ENCODE peak calls at places on chromosomes 1 and 21, in six cellular contexts. One of them, this sample, is unnamed.
A peak's percentile ranks its signal among the peaks of the same experiment; 100 is the strongest.

GRCh38 chr1:94988356-94988755 is 61.4 kb upstream of the CNN3 start:
- DNase-seq in endothelial cell of umbilical vein: peak; percentile 32
- DNase-seq in K562: no peak
- DNase-seq in HepG2: no peak
- DNase-seq in A549: no peak
- DNase-seq in GM12878: no peak
- DNase-seq in this sample: no peak

GRCh38 chr21:39319814-39320332 is 6.4 kb upstream of the BRWD1 start:
- DNase-seq in endothelial cell of umbilical vein: no peak
- DNase-seq in K562: peak; percentile 54
- DNase-seq in HepG2: no peak
- DNase-seq in A549: peak; percentile 25
- DNase-seq in GM12878: no peak
- DNase-seq in this sample: no peak

GRCh38 chr1:61244114-61244513 is 161.8 kb downstream of the NFIA start:
- DNase-seq in endothelial cell of umbilical vein: peak; percentile 85
- DNase-seq in K562: no peak
- DNase-seq in HepG2: no peak
- DNase-seq in A549: no peak
- DNase-seq in GM12878: no peak
- DNase-seq in this sample: peak; percentile 35

GRCh38 chr1:216310776-216311175 is 112.5 kb downstream of the USH2A start:
- DNase-seq in endothelial cell of umbilical vein: no peak
- DNase-seq in K562: no peak
- DNase-seq in HepG2: no peak
- DNase-seq in A549: peak; percentile 26
- DNase-seq in GM12878: no peak
- DNase-seq in this sample: peak; percentile 49

GRCh38 chr21:46613391-46613790 is 8.5 kb upstream of the S100B start:
- DNase-seq in endothelial cell of umbilical vein: no peak
- DNase-seq in K562: no peak
- DNase-seq in HepG2: no peak
- DNase-seq in A549: no peak
- DNase-seq in GM12878: no peak
- DNase-seq in this sample: no peak

GRCh38 chr1:10599194-10599861 is 124.6 kb downstream of the PEX14 start:
- DNase-seq in endothelial cell of umbilical vein: no peak
- DNase-seq in K562: no peak
- DNase-seq in HepG2: peak; percentile 87
- DNase-seq in A549: peak; percentile 81
- DNase-seq in GM12878: no peak
- DNase-seq in this sample: no peak

GRCh38 chr1:24298606-24299005 is 20.6 kb upstream of the GRHL3 start:
- DNase-seq in endothelial cell of umbilical vein: no peak
- DNase-seq in K562: no peak
- DNase-seq in HepG2: no peak
- DNase-seq in A549: no peak
- DNase-seq in GM12878: no peak
- DNase-seq in this sample: no peak

GRCh38 chr1:14648931-14649860 is 50.7 kb downstream of the KAZN start:
- DNase-seq in endothelial cell of umbilical vein: no peak
- DNase-seq in K562: no peak
- DNase-seq in HepG2: no peak
- DNase-seq in A549: no peak
- DNase-seq in GM12878: no peak
- DNase-seq in this sample: no peak

GRCh38 chr1:180923024-180923841 is 10.5 kb downstream of the KIAA1614 start:
- DNase-seq in endothelial cell of umbilical vein: no peak
- DNase-seq in K562: no peak
- DNase-seq in HepG2: peak; percentile 45
- DNase-seq in A549: no peak
- DNase-seq in GM12878: peak; percentile 19
- DNase-seq in this sample: peak; percentile 66

GRCh38 chr1:224109981-224110380 is 3.9 kb upstream of the FBXO28 start:
- DNase-seq in endothelial cell of umbilical vein: no peak
- DNase-seq in K562: no peak
- DNase-seq in HepG2: no peak
- DNase-seq in A549: no peak
- DNase-seq in GM12878: no peak
- DNase-seq in this sample: no peak

GRCh38 chr1:224108991-224109390 is 4.9 kb upstream of the FBXO28 start:
- DNase-seq in endothelial cell of umbilical vein: no peak
- DNase-seq in K562: no peak
- DNase-seq in HepG2: no peak
- DNase-seq in A549: no peak
- DNase-seq in GM12878: no peak
- DNase-seq in this sample: no peak

GRCh38 chr1:224107282-224107625 is 6.7 kb upstream of the FBXO28 start:
- DNase-seq in endothelial cell of umbilical vein: peak; percentile 46
- DNase-seq in K562: no peak
- DNase-seq in HepG2: no peak
- DNase-seq in A549: no peak
- DNase-seq in GM12878: no peak
- DNase-seq in this sample: no peak

DNA sequence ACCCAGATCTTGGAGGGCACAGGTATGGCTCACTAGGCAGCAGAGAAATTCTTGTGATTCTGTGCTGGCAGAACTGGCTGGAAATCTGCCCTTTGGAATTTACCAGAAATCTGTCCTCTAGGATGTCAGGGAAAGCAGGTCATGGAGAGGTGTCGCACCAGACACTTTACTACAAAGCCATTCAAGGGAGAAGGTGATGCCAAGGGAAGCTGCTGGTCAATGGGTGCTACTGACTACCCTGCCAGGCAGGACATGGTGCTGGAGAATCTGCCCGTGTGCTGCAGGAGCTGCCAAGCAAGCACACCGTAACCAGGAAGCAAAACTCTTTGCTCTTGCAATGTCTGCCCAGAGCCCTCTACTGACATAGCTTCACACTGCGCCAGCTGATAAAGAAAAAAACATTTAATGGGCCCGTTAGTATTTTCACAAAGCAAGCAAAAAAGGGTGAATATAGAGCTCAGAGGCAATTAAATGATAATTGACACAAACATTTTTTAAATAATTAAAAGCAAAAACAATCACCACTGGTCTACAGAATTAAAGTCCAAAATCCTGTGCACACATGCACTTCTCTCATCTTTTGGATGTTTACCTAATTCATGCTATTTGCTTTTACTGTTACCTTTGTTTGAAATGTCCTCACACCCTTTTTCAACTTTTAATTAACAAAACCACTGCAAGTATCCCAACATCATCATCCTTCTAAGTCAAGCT is 7.2 kb upstream of the FBXO28 start:
- DNase-seq in endothelial cell of umbilical vein: peak; percentile 67
- DNase-seq in K562: peak; percentile 23
- DNase-seq in HepG2: peak; percentile 43
- DNase-seq in A549: peak; percentile 77
- DNase-seq in GM12878: no peak
- DNase-seq in this sample: peak; percentile 74
- TF ChIP-seq MYC in endothelial cell of umbilical vein: no peak
- TF ChIP-seq MYC in K562: no peak
- TF ChIP-seq MYC in HepG2: no peak
- TF ChIP-seq MYC in A549: no peak
- TF ChIP-seq MYC in GM12878: no peak
- TF ChIP-seq MYC in this sample: peak; percentile 50

GRCh38 chr1:104797982-104798381 is 1048.3 kb downstream of the AMY1C start:
- DNase-seq in endothelial cell of umbilical vein: no peak
- DNase-seq in K562: no peak
- DNase-seq in HepG2: no peak
- DNase-seq in A549: no peak
- DNase-seq in GM12878: no peak
- DNase-seq in this sample: no peak
- TF ChIP-seq MYC in endothelial cell of umbilical vein: no peak
- TF ChIP-seq MYC in K562: no peak
- TF ChIP-seq MYC in HepG2: no peak
- TF ChIP-seq MYC in A549: no peak
- TF ChIP-seq MYC in GM12878: no peak
- TF ChIP-seq MYC in this sample: no peak

GRCh38 chr1:27031235-27032118 is 18.8 kb upstream of the TENT5B start:
- DNase-seq in endothelial cell of umbilical vein: peak; percentile 87
- DNase-seq in K562: no peak
- DNase-seq in HepG2: no peak
- DNase-seq in A549: no peak
- DNase-seq in GM12878: no peak
- DNase-seq in this sample: no peak
- TF ChIP-seq MYC in endothelial cell of umbilical vein: peak; percentile 3
- TF ChIP-seq MYC in K562: no peak
- TF ChIP-seq MYC in HepG2: no peak
- TF ChIP-seq MYC in A549: no peak
- TF ChIP-seq MYC in GM12878: no peak
- TF ChIP-seq MYC in this sample: no peak

DNA sequence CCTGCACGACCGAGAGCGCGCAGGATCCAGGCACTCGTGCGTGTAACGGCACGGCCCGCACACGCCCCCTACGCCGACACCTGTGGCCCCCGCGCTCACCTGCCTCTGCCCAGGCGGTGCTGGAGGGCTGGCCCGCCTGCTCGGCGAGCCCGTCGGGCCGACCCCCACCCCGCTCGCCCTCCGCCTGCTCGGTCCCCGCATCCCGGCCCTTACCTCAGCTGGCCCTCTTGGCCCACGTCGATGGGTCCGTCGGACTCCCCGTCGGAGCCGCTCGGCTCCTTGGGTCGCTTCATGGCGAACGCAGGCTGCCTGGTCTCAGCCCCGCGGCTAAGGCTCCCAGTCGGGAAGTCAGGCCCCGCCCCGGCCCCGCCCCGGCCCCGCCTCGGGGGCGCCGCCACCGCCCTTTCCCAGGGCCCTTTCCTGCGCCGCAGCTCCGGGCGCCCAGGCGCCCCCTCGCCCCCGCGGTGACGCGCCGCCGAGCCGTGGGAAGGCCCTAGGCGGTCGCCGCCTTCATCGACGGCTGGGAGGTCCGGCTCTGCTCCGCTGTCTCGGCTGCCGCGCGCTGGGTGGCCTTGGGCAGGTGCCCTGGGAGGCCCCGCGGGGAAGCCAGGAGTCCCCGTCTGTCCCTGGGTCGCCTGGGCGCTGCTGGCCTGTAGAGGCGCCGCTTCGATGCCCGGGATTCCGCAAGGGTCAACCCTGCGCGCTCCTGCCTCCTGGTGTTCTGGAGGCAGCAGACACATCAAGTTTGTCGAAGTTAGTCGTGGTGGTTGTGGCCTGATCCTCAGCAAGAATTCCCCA is at the start of gene HEYL:
- DNase-seq in endothelial cell of umbilical vein: no peak
- DNase-seq in K562: peak; percentile 96
- DNase-seq in HepG2: peak; percentile 40
- DNase-seq in A549: peak; percentile 86
- DNase-seq in GM12878: no peak
- DNase-seq in this sample: peak; percentile 57
- TF ChIP-seq MYC in endothelial cell of umbilical vein: no peak
- TF ChIP-seq MYC in K562: no peak
- TF ChIP-seq MYC in HepG2: no peak
- TF ChIP-seq MYC in A549: no peak
- TF ChIP-seq MYC in GM12878: no peak
- TF ChIP-seq MYC in this sample: no peak

GRCh38 chr1:89483010-89483756 is 41.4 kb upstream of the LRRC8B start:
- DNase-seq in endothelial cell of umbilical vein: peak; percentile 83
- DNase-seq in K562: peak; percentile 51
- DNase-seq in HepG2: peak; percentile 59
- DNase-seq in A549: peak; percentile 77
- DNase-seq in GM12878: peak; percentile 46
- DNase-seq in this sample: peak; percentile 88
- TF ChIP-seq MYC in endothelial cell of umbilical vein: no peak
- TF ChIP-seq MYC in K562: no peak
- TF ChIP-seq MYC in HepG2: no peak
- TF ChIP-seq MYC in A549: no peak
- TF ChIP-seq MYC in GM12878: no peak
- TF ChIP-seq MYC in this sample: peak; percentile 54

DNA sequence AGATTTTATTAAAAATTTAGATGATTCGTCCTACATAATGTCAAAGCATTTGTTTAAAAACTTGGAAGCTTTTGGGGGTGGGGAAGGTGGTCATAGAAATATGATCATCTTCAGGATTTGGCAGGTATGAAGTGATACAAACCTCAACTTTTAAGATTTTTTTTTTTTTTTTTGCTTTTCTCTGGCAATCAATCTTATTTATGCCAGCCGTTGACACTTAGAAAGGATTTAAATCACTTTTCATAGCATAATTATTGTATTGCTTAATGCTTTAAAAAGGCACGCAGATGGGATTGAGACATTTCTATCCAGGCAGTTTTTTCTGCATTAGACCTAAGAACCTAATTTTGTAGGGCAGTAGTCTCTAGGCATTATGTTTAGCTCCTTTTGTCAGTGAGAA is 19.7 kb downstream of the MRPS6 start:
- DNase-seq in endothelial cell of umbilical vein: no peak
- DNase-seq in K562: no peak
- DNase-seq in HepG2: no peak
- DNase-seq in A549: no peak
- DNase-seq in GM12878: no peak
- DNase-seq in this sample: no peak
- TF ChIP-seq MYC in endothelial cell of umbilical vein: no peak
- TF ChIP-seq MYC in K562: no peak
- TF ChIP-seq MYC in HepG2: no peak
- TF ChIP-seq MYC in A549: no peak
- TF ChIP-seq MYC in GM12878: no peak
- TF ChIP-seq MYC in this sample: no peak

DNA sequence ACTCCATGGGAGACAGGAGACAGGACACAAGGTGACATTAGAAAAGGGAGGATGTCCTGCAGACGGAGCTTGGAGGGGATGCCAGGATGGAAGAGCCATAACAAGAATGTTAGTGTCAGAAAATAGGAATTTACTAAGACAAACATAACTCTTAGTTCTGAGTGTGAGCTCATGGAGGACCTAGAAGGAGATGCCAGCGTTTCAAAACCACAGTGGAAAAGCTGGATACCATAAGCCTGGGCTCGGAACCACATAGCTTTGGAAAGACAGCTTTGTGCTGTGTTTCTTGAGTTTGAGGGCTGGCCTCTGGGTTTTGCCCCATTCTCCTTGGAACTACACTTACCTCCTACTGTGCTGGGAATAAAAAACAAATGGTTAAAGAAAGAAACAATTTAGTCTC is 128.4 kb downstream of the S1PR1 start:
- DNase-seq in endothelial cell of umbilical vein: no peak
- DNase-seq in K562: no peak
- DNase-seq in HepG2: no peak
- DNase-seq in A549: no peak
- DNase-seq in GM12878: no peak
- DNase-seq in this sample: no peak
- TF ChIP-seq MYC in endothelial cell of umbilical vein: no peak
- TF ChIP-seq MYC in K562: no peak
- TF ChIP-seq MYC in HepG2: no peak
- TF ChIP-seq MYC in A549: no peak
- TF ChIP-seq MYC in GM12878: no peak
- TF ChIP-seq MYC in this sample: no peak

GRCh38 chr1:195202271-195202670 is 1406.0 kb downstream of the KCNT2 start:
- DNase-seq in endothelial cell of umbilical vein: no peak
- DNase-seq in K562: no peak
- DNase-seq in HepG2: no peak
- DNase-seq in A549: no peak
- DNase-seq in GM12878: no peak
- DNase-seq in this sample: no peak
- TF ChIP-seq MYC in endothelial cell of umbilical vein: no peak
- TF ChIP-seq MYC in K562: no peak
- TF ChIP-seq MYC in HepG2: no peak
- TF ChIP-seq MYC in A549: no peak
- TF ChIP-seq MYC in GM12878: no peak
- TF ChIP-seq MYC in this sample: no peak

GRCh38 chr1:166905930-166906329 is 29.9 kb upstream of the TADA1 start:
- DNase-seq in endothelial cell of umbilical vein: peak; percentile 23
- DNase-seq in K562: no peak
- DNase-seq in HepG2: no peak
- DNase-seq in A549: no peak
- DNase-seq in GM12878: no peak
- DNase-seq in this sample: no peak
- TF ChIP-seq MYC in endothelial cell of umbilical vein: no peak
- TF ChIP-seq MYC in K562: no peak
- TF ChIP-seq MYC in HepG2: no peak
- TF ChIP-seq MYC in A549: no peak
- TF ChIP-seq MYC in GM12878: no peak
- TF ChIP-seq MYC in this sample: no peak